ENCODE peak calls at places on chromosome 14, in five cellular contexts. Q is GM12878, W is tibial nerve, S is A549, E is psoas muscle. U is an unnamed sample.

GRCh38 chr14:56199095-56199975 is 81.1 kb downstream of the PELI2 start:
- DNase-seq in Q (peak), W (peak), S (peak), E (no peak), U (no peak)

GRCh38 chr14:35342160-35343010 is 50.2 kb downstream of the PSMA6 start:
- DNase-seq in Q (no peak), W (no peak), S (no peak), E (peak), U (peak)

GRCh38 chr14:103633391-103633790 is 4.4 kb downstream of the KLC1 start:
- DNase-seq in Q (no peak), W (no peak), S (no peak), E (no peak), U (no peak)

GRCh38 chr14:91897121-91897701 is 29.9 kb upstream of the TC2N start:
- DNase-seq in Q (no peak), W (peak), S (no peak), E (peak), U (peak)

GRCh38 chr14:97780804-97781203 is 983.6 kb downstream of the VRK1 start:
- DNase-seq in Q (no peak), W (no peak), S (no peak), E (no peak), U (no peak)

GRCh38 chr14:24937300-24937699 is 112.6 kb downstream of the STXBP6 start:
- DNase-seq in Q (no peak), W (no peak), S (no peak), E (no peak), U (no peak)

GRCh38 chr14:75941030-75941429 is 40.8 kb downstream of the TGFB3 start:
- DNase-seq in Q (no peak), W (no peak), S (no peak), E (peak), U (no peak)

GRCh38 chr14:78253986-78254385 is 83.8 kb downstream of the NRXN3 start:
- DNase-seq in Q (no peak), W (no peak), S (peak), E (no peak), U (no peak)

GRCh38 chr14:104191409-104191997 is 53.1 kb downstream of the KIF26A start:
- DNase-seq in Q (no peak), W (no peak), S (no peak), E (no peak), U (no peak)

GRCh38 chr14:25237845-25238244 is 187.9 kb upstream of the STXBP6 start:
- DNase-seq in Q (no peak), W (no peak), S (no peak), E (no peak), U (no peak)

DNA sequence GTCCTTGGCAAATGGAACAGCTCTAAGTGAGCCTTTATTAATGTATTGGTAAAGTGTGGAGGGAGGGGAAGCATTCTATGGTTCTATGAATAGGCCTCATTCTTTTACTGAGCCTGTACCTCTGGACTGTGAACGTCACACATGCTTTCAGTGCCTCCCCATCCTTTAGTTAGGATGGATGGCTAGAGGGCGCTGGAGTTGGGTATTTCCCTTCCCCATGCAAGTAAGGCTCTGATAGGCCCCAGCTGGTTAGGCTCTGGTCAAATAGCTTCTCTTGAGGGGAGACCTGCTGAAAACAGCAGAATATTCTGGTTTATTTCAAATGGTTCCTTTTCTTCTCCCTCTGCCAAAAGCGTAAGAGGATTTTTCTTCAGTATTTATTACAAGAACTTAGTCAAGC is 860.9 kb upstream of the MDGA2 start:
- DNase-seq in Q (no peak), W (no peak), S (no peak), E (no peak), U (no peak)
- TF ChIP-seq CTCF in Q (no peak), W (no peak), S (no peak), E (no peak), U (no peak)

GRCh38 chr14:71539660-71540285 is 392.5 kb upstream of the RGS6 start:
- DNase-seq in Q (no peak), W (no peak), S (no peak), E (no peak), U (no peak)
- H3K27ac ChIP-seq in Q (no peak), W (no peak), S (no peak), E (no peak), U (peak)

GRCh38 chr14:23517650-23518329 is 33.8 kb downstream of the ZFHX2 start:
- DNase-seq in Q (no peak), W (no peak), S (no peak), E (no peak), U (no peak)
- TF ChIP-seq CTCF in Q (no peak), W (no peak), S (no peak), E (no peak), U (no peak)

GRCh38 chr14:105944632-105945610 is 418.5 kb downstream of the TMEM121 start:
- DNase-seq in Q (no peak), W (peak), S (peak), E (peak), U (no peak)

GRCh38 chr14:105940534-105941225 is 414.3 kb downstream of the TMEM121 start:
- DNase-seq in Q (no peak), W (no peak), S (no peak), E (no peak), U (no peak)

GRCh38 chr14:105945891-105946290 is 419.5 kb downstream of the TMEM121 start:
- DNase-seq in Q (no peak), W (no peak), S (no peak), E (no peak), U (no peak)

GRCh38 chr14:105941226-105942166 is 415.1 kb downstream of the TMEM121 start:
- DNase-seq in Q (no peak), W (no peak), S (no peak), E (no peak), U (no peak)

DNA sequence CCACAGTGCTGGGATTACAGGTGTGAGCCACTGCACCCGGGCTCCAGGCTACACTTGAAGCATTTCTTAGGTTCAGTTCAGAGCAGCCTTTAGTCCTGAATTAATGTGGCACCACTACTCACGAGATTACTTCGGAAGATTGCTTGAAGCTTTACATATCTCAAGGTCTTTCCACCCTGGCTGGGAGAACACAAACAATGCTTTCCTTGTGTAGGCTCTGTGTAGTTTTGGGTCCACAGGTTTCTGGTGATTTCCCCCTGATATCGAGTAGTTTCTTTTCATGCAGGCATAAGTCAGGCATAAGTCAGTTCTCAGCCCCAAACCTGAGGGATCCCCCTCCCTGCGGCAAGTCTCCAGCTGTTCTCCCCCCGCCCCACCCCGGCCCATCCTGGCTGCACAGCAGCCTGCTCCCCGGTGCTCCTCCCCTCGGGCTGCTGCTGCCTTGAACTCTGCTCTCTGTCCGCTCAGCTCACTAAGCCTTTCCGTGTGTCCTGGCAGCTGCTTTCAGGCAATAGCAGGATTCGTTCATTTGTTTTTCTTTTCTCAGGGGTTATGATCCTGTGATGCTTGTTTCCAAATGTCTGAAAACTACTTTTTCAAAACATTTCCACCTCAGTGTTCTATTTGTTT is 417.7 kb downstream of the TMEM121 start:
- DNase-seq in Q (no peak), W (no peak), S (no peak), E (no peak), U (no peak)
- H3K27ac ChIP-seq in Q (no peak), W (no peak), S (no peak), E (no peak), U (no peak)

DNA sequence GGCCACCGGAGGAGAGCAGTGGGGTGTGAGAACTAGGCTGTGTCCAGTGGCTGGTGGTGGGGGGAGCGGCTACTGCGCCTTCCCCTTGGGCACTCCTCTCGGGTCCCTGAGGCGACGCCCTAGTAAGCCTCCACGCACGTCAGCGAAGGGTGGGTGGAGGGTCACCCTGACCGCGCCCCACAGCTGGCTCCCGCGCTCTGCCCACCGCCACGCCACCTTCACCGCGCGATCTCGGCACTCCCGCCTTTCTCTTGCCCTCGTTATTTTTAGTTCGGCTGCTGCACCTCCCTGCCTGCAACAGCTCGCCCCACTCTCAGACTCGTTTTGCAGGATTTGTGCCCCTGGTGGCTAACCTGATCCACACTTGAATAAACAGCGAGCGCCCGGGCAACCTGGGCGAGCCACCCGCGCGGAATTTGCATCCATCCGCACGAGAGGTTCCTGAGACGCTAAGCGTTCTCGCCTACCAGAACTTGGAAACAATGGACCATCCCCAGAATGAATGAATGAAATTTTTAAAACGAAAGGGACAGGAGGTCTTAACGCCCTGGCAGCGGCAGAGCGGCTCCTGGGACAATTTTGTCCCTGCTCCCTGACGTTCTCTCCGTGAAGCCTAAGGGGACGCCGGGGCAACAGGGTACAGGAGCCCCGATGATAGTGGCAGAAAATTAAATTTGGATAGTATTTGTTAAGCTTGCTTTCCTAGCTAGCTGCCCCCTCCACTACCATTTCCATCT is 7.0 kb upstream of the BMP4 start:
- DNase-seq in Q (no peak), W (no peak), S (no peak), E (peak), U (no peak)
- TF ChIP-seq CTCF in Q (no peak), W (no peak), S (peak), E (peak), U (peak)

DNA sequence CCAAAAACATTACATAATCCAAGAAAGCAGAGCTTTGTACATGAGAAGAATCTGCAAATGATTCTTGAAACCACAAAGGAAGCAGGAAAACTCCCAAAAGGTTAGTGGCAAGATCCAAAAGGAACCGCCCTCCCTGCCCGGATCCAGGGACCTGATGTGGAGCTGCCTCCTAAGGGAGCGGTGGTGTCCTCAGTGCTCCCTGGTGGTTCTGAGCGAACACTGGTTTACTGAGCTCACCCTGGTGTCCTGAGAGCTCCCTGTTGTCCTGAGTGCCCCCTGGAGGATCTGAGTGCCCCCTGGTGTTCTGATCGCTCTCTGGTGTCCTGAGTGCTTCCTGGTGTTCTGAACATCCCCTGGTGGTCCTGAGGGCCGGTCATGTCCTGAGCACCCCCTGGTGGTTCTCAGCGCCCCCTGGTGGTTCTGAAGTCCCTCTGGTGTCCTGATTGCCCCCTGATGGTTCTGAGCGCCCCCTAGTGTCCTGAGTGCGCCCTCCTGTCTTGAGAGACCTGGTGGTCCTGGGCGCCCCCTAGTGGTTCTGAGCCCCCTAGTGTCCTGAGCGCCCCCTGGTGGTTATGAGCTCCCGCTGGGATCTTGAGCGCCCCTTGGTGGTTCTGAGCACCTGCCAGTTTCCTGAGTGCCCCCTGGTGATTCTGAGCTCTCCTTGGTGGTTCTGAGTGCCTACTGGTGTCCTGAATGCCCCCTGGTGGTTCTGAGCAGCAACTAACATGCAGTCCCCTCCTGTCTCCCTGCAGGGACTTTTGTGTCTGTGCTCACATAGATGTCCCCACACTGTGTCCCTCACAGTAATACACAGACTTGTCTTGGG is 891.1 kb downstream of the TMEM121 start:
- DNase-seq in Q (peak), W (peak), S (no peak), E (peak), U (no peak)
- H3K27ac ChIP-seq in Q (no peak), W (no peak), S (no peak), E (no peak), U (no peak)

GRCh38 chr14:100374891-100375272 is 51.7 kb downstream of the SLC25A47 start:
- DNase-seq in Q (no peak), W (no peak), S (no peak), E (no peak), U (no peak)

GRCh38 chr14:100375273-100375962 is 52.3 kb downstream of the SLC25A47 start:
- DNase-seq in Q (peak), W (peak), S (no peak), E (peak), U (peak)

GRCh38 chr14:100374270-100374669 is 51.1 kb downstream of the SLC25A47 start:
- DNase-seq in Q (no peak), W (no peak), S (no peak), E (no peak), U (no peak)

GRCh38 chr14:100375963-100376735 is 53.0 kb downstream of the SLC25A47 start:
- DNase-seq in Q (peak), W (peak), S (peak), E (peak), U (peak)

DNA sequence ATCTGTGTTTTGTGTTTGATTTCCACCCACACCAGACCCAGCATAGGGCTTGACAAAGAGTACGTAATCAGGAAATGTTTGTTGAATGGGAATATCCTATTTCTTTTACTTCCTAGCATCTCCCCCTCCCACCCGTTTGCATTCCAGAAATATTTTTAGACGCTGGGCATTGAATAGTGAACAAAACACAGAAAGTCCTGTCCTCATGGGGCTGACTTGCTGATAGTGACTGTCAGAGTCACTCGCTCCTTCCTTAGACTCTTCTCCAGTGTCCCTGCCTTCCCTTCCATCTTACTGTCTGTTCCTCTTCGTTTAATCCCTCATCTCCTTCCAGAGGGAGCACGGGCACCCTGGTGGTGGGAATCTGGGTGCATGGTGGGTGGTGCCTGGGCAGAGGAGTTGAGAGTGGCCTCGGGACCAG is 53.6 kb downstream of the SLC25A47 start:
- DNase-seq in Q (no peak), W (no peak), S (peak), E (no peak), U (no peak)
- TF ChIP-seq CTCF in Q (no peak), W (no peak), S (no peak), E (no peak), U (no peak)

DNA sequence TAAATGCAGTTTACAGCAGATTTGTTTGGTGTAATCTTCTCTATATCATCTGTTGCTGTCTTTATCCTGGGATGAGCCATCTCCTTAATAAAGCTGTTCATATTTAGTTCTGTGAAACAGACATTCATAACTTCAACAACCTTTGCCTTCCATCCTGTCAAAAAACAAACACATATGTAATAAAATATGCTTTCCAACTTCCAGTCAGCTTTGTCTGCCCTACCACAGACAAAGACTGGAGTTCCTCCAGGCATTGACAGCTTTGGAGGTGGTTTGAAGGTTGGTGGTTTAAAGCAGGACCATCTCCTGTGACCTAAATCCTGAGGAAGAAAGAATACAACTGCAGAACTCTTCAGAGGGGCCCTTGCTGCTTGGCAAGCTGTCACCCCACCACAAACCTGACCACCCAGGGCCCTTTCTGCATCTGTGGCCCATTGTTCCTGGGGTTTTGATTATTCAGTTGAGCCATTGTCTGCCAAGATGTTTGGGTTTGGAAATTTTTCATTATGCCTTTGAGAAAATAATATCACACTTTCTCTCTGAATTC is 28.2 kb upstream of the PTGR2 start:
- DNase-seq in Q (no peak), W (no peak), S (no peak), E (no peak), U (no peak)
- H3K27ac ChIP-seq in Q (no peak), W (no peak), S (no peak), E (no peak), U (no peak)

GRCh38 chr14:57879516-57879915 is 13.6 kb upstream of the SLC35F4 start:
- DNase-seq in Q (no peak), W (no peak), S (no peak), E (no peak), U (no peak)

GRCh38 chr14:57889245-57889644 is 23.4 kb upstream of the SLC35F4 start:
- DNase-seq in Q (no peak), W (peak), S (no peak), E (no peak), U (peak)

GRCh38 chr14:57883061-57883460 is 17.2 kb upstream of the SLC35F4 start:
- DNase-seq in Q (no peak), W (no peak), S (no peak), E (no peak), U (no peak)

DNA sequence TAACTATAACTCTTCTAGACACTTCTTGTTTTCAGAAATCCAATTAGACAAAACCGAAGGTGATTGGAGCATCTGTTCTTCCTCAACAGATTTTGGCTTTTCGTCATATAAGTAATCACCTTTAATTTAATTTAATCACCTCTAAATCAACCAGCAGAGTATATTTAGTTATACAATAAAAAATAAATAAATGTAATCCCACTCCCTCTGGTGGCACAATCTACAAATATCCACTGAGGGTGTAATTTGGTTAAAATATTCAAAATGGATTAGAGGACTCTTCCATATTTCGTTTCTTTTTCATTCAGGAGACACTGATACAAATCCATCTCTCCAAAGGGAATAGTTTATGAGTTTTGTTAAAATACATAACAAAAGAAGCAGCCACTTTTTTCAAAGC is 18.3 kb upstream of the SLC35F4 start:
- DNase-seq in Q (no peak), W (no peak), S (no peak), E (no peak), U (no peak)
- TF ChIP-seq CTCF in Q (no peak), W (no peak), S (peak), E (no peak), U (no peak)

GRCh38 chr14:67668559-67668958 is 5.9 kb downstream of the VTI1B start:
- DNase-seq in Q (peak), W (no peak), S (no peak), E (no peak), U (no peak)

GRCh38 chr14:67666733-67667132 is 7.7 kb downstream of the VTI1B start:
- DNase-seq in Q (no peak), W (no peak), S (no peak), E (no peak), U (no peak)

GRCh38 chr14:67665886-67666285 is 8.5 kb downstream of the VTI1B start:
- DNase-seq in Q (no peak), W (no peak), S (no peak), E (no peak), U (no peak)

DNA sequence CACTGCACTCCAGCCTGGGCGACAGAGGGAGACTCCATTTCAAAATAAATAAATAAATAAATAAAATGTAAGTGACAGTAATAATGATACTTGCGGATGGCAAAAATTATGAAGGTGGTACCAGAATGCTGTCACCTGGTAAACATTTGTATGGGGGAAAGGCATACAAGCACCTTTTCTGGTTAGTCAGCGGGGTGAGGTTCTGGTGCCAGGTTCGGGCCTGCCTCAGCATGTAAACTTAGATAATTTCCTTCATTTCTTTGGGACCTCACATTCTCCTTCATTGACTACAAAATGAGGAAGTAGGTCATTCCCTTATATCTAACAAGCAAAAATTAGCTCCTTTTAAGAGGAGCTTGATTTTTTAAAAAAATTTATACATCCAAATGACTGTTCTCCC is 10.8 kb downstream of the VTI1B start:
- DNase-seq in Q (no peak), W (no peak), S (no peak), E (no peak), U (no peak)
- H3K27ac ChIP-seq in Q (no peak), W (no peak), S (no peak), E (no peak), U (no peak)

U was measured in thoracic aorta.